ENCODE peak calls at places on chromosome 11, in seven cellular contexts. Z is GM23248, M is SK-N-SH, R is kidney, W is breast epithelium, J is neuronal stem cell, S is fibroblast of lung. O is an unnamed sample. For H3K36me3, the result is how much of the 10 kb centered on the place peaks cover.

GRCh38 chr11:61507962-61508824 is at the start of gene LRRC10B:
- DNase-seq in Z (peak), M (peak), R (no peak), W (no peak), J (peak), S (no peak), O (peak)

GRCh38 chr11:117226388-117227385 is 5.2 kb downstream of the PCSK7 start:
- DNase-seq in Z (peak), M (peak), R (peak), W (no peak), J (peak), S (peak), O (peak)

GRCh38 chr11:27698872-27699241 is 1.4 kb downstream of the BDNF start:
- DNase-seq in Z (peak), M (peak), R (peak), W (peak), J (peak), S (peak), O (peak)

GRCh38 chr11:55791606-55792005 is 3.8 kb upstream of the OR5D14 start:
- DNase-seq in Z (no peak), M (no peak), R (no peak), W (no peak), J (no peak), S (no peak), O (no peak)

GRCh38 chr11:133821776-133822175 is 23.5 kb downstream of the SPATA19 start:
- DNase-seq in Z (peak), M (peak), R (no peak), W (no peak), J (peak), S (peak), O (peak)

GRCh38 chr11:44631831-44632230 is 66.4 kb downstream of the CD82 start:
- DNase-seq in Z (no peak), M (no peak), R (no peak), W (no peak), J (no peak), S (no peak), O (peak)

GRCh38 chr11:32033067-32033466 is 57.8 kb upstream of the RCN1 start:
- DNase-seq in Z (peak), M (no peak), R (no peak), W (no peak), J (no peak), S (peak), O (no peak)

GRCh38 chr11:128379587-128380279 is 207.6 kb downstream of the ETS1 start:
- DNase-seq in Z (no peak), M (peak), R (no peak), W (no peak), J (no peak), S (peak), O (no peak)

GRCh38 chr11:126181939-126182730 is 29.3 kb downstream of the RPUSD4 start:
- DNase-seq in Z (no peak), M (no peak), R (no peak), W (no peak), J (no peak), S (no peak), O (peak)

GRCh38 chr11:62337682-62338181 is 484 bp downstream of the ASRGL1 start:
- DNase-seq in Z (peak), M (peak), R (peak), W (no peak), J (peak), S (peak), O (peak)

GRCh38 chr11:2569731-2570210 is 125.0 kb downstream of the KCNQ1 start:
- DNase-seq in Z (no peak), M (no peak), R (peak), W (no peak), J (no peak), S (no peak), O (no peak)

GRCh38 chr11:72848846-72849466 is 34.7 kb downstream of the ATG16L2 start:
- DNase-seq in Z (peak), M (peak), R (no peak), W (no peak), J (no peak), S (peak), O (peak)

GRCh38 chr11:36425593-36426206 is 84.4 kb downstream of the TRAF6 start:
- DNase-seq in Z (no peak), M (no peak), R (no peak), W (no peak), J (no peak), S (peak), O (no peak)

GRCh38 chr11:77046060-77046501 is 11.9 kb downstream of the B3GNT6 start:
- DNase-seq in Z (peak), M (peak), R (no peak), W (no peak), J (peak), S (no peak), O (peak)

GRCh38 chr11:74255741-74256369 is 55.6 kb downstream of the P4HA3 start:
- DNase-seq in Z (peak), M (peak), R (no peak), W (no peak), J (peak), S (peak), O (peak)

GRCh38 chr11:122213111-122213510 is 97.1 kb upstream of the BLID start:
- DNase-seq in Z (no peak), M (no peak), R (no peak), W (no peak), J (no peak), S (no peak), O (no peak)

GRCh38 chr11:44823006-44823405 is 96.2 kb downstream of the TSPAN18 start:
- DNase-seq in Z (peak), M (no peak), R (no peak), W (no peak), J (no peak), S (no peak), O (peak)

GRCh38 chr11:61477734-61478148 is 30.8 kb upstream of the LRRC10B start:
- DNase-seq in Z (peak), M (peak), R (no peak), W (no peak), J (peak), S (no peak), O (peak)

GRCh38 chr11:109993786-109994185 is 99.4 kb upstream of the ZC3H12C start:
- DNase-seq in Z (peak), M (no peak), R (no peak), W (no peak), J (no peak), S (peak), O (no peak)

GRCh38 chr11:75344761-75345454 is 6.6 kb downstream of the ARRB1 start:
- DNase-seq in Z (peak), M (no peak), R (no peak), W (peak), J (no peak), S (no peak), O (peak)

GRCh38 chr11:130002846-130003716 is 446 bp upstream of the PRDM10 start:
- DNase-seq in Z (peak), M (peak), R (peak), W (peak), J (peak), S (peak), O (peak)

GRCh38 chr11:65492637-65493366 is 6.0 kb upstream of the MALAT1 start:
- DNase-seq in Z (peak), M (no peak), R (peak), W (peak), J (no peak), S (peak), O (no peak)

GRCh38 chr11:80937831-80938230 is 1497.0 kb upstream of the TENM4 start:
- DNase-seq in Z (peak), M (no peak), R (no peak), W (no peak), J (no peak), S (peak), O (no peak)

GRCh38 chr11:6755303-6755952 is 16.3 kb downstream of the OR2AG2 start:
- DNase-seq in Z (peak), M (peak), R (no peak), W (no peak), J (peak), S (no peak), O (peak)

GRCh38 chr11:64028398-64029115 is 7.2 kb upstream of the FLRT1 start:
- DNase-seq in Z (peak), M (peak), R (no peak), W (no peak), J (peak), S (peak), O (peak)

GRCh38 chr11:128135451-128135850 is 451.9 kb downstream of the ETS1 start:
- DNase-seq in Z (peak), M (no peak), R (no peak), W (peak), J (peak), S (peak), O (peak)

GRCh38 chr11:113732092-113732491 is 26.0 kb upstream of the TMPRSS5 start:
- DNase-seq in Z (no peak), M (no peak), R (no peak), W (no peak), J (no peak), S (peak), O (no peak)

GRCh38 chr11:33262016-33262638 is 4.9 kb downstream of the HIPK3 start:
- DNase-seq in Z (peak), M (no peak), R (no peak), W (no peak), J (no peak), S (peak), O (no peak)

GRCh38 chr11:64150481-64151239 is 15.3 kb downstream of the MACROD1 start:
- DNase-seq in Z (no peak), M (no peak), R (no peak), W (no peak), J (no peak), S (no peak), O (no peak)

GRCh38 chr11:65778901-65779668 is 1.7 kb downstream of the AP5B1 start:
- DNase-seq in Z (no peak), M (peak), R (peak), W (no peak), J (no peak), S (no peak), O (peak)

GRCh38 chr11:44556735-44557409 is 8.6 kb upstream of the CD82 start:
- DNase-seq in Z (peak), M (no peak), R (no peak), W (no peak), J (peak), S (peak), O (no peak)

GRCh38 chr11:116984589-116984988 is 113.6 kb downstream of the SIK3 start:
- DNase-seq in Z (peak), M (no peak), R (no peak), W (no peak), J (no peak), S (peak), O (no peak)

GRCh38 chr11:29293825-29294224 is 723.0 kb downstream of the KCNA4 start:
- DNase-seq in Z (peak), M (no peak), R (no peak), W (no peak), J (no peak), S (peak), O (no peak)

GRCh38 chr11:33317662-33318061 is 60.5 kb downstream of the HIPK3 start:
- DNase-seq in Z (peak), M (no peak), R (no peak), W (no peak), J (no peak), S (peak), O (no peak)

GRCh38 chr11:44333271-44334218 is 23.6 kb upstream of the ALX4 start:
- DNase-seq in Z (peak), M (no peak), R (no peak), W (no peak), J (no peak), S (peak), O (no peak)

GRCh38 chr11:64058494-64058893 is 22.8 kb downstream of the FLRT1 start:
- DNase-seq in Z (no peak), M (peak), R (no peak), W (no peak), J (no peak), S (peak), O (no peak)

GRCh38 chr11:21888814-21889213 is 304.1 kb upstream of the ANO5 start:
- DNase-seq in Z (no peak), M (no peak), R (no peak), W (no peak), J (no peak), S (peak), O (no peak)

GRCh38 chr11:37657645-37658044 is 1059.6 kb upstream of the RAG2 start:
- DNase-seq in Z (no peak), M (peak), R (no peak), W (no peak), J (no peak), S (peak), O (no peak)

GRCh38 chr11:126137146-126137545 is 74.3 kb downstream of the RPUSD4 start:
- DNase-seq in Z (peak), M (no peak), R (no peak), W (no peak), J (no peak), S (no peak), O (no peak)

GRCh38 chr11:116439480-116439759 is 333.4 kb downstream of the BUD13 start:
- DNase-seq in Z (no peak), M (no peak), R (no peak), W (no peak), J (no peak), S (no peak), O (no peak)

GRCh38 chr11:199004-199581 is 6.2 kb downstream of the SCGB1C1 start:
- DNase-seq in Z (no peak), M (no peak), R (peak), W (no peak), J (no peak), S (no peak), O (no peak)

GRCh38 chr11:197741-198235 is 4.9 kb downstream of the SCGB1C1 start:
- DNase-seq in Z (no peak), M (no peak), R (peak), W (peak), J (no peak), S (no peak), O (no peak)

GRCh38 chr11:200224-201003 is 6.8 kb downstream of the BET1L start:
- DNase-seq in Z (no peak), M (no peak), R (peak), W (no peak), J (no peak), S (no peak), O (no peak)

GRCh38 chr11:198236-198806 is 5.4 kb downstream of the SCGB1C1 start:
- DNase-seq in Z (no peak), M (no peak), R (peak), W (no peak), J (no peak), S (no peak), O (no peak)

DNA sequence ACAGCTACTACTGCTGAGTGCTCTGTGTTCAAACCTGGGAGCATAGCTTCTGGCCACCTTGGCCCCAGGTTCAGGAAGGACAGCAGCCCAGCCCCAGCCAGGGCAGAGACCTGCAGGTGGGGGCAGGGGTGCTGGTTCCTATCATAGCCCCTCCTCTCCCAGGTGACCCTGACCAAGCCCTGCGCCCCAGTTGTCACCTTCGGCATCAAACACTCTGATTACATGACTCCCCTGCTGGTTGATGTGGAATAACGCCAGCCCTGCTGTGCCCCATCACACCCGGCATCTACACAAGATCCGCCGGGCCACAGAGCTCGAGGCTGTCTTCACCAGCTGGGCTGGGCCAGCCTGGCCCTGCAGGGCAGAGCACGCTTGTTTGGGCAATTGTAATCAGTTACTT is 6.9 kb downstream of the SCGB1C1 start:
- DNase-seq in Z (no peak), M (no peak), R (peak), W (peak), J (no peak), S (no peak), O (peak)
- H3K36me3 ChIP-seq in Z (under half), M (under half), R (under half), W (under half), J (under half), S (under half), O (under half)

GRCh38 chr11:12469451-12469850 is 92.1 kb downstream of the PARVA start:
- DNase-seq in Z (peak), M (no peak), R (no peak), W (no peak), J (no peak), S (peak), O (no peak)
- H3K4me3 ChIP-seq in Z (no peak), M (no peak), R (no peak), W (peak), J (no peak), S (no peak), O (no peak)

DNA sequence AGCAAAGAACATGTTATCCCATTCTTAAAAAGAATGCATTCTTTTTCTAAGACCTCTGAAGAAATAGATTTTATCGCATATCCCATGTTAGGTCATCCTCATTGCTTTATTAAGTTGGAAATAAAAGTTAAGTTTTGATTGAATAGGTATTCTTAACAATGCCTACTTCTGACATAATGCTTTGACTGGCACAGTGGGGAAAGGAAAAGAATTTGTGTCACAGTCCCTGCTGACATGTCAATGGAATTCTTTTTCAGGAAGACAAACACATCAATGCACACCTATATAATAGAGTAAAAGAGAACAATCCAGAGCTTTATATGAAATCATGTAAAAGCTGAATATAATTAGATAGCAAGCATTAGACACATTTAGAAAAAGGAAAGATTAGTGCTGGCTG is 105.7 kb downstream of the DBX1 start:
- DNase-seq in Z (no peak), M (no peak), R (no peak), W (no peak), J (no peak), S (no peak), O (no peak)
- H3K36me3 ChIP-seq in Z (under half), M (half or more), R (under half), W (under half), J (half or more), S (under half), O (under half)

GRCh38 chr11:12090761-12091261 is 19.6 kb upstream of the MICAL2 start:
- DNase-seq in Z (no peak), M (no peak), R (no peak), W (no peak), J (no peak), S (no peak), O (no peak)
- H3K4me3 ChIP-seq in Z (no peak), M (no peak), R (no peak), W (no peak), J (no peak), S (no peak), O (no peak)

GRCh38 chr11:1010551-1011319 is 25.8 kb downstream of the MUC6 start:
- DNase-seq in Z (no peak), M (no peak), R (no peak), W (no peak), J (no peak), S (no peak), O (no peak)
- H3K36me3 ChIP-seq in Z (under half), M (under half), R (under half), W (under half), J (half or more), S (under half), O (under half)

GRCh38 chr11:120188371-120188770 is 22.5 kb upstream of the OAF start:
- DNase-seq in Z (no peak), M (no peak), R (no peak), W (no peak), J (no peak), S (no peak), O (no peak)

GRCh38 chr11:120194166-120194565 is 16.7 kb upstream of the OAF start:
- DNase-seq in Z (no peak), M (no peak), R (peak), W (no peak), J (no peak), S (no peak), O (no peak)

GRCh38 chr11:120188831-120189455 is 21.9 kb upstream of the OAF start:
- DNase-seq in Z (no peak), M (no peak), R (no peak), W (no peak), J (no peak), S (no peak), O (no peak)

GRCh38 chr11:120192831-120193625 is 17.8 kb upstream of the OAF start:
- DNase-seq in Z (no peak), M (no peak), R (peak), W (no peak), J (no peak), S (no peak), O (no peak)

GRCh38 chr11:120191058-120191457 is 19.8 kb upstream of the OAF start:
- DNase-seq in Z (no peak), M (no peak), R (no peak), W (no peak), J (no peak), S (no peak), O (no peak)
- H3K4me3 ChIP-seq in Z (no peak), M (no peak), R (no peak), W (no peak), J (no peak), S (no peak), O (no peak)

GRCh38 chr11:14793546-14793945 is 98.5 kb downstream of the CYP2R1 start:
- DNase-seq in Z (no peak), M (no peak), R (no peak), W (no peak), J (no peak), S (peak), O (no peak)
- H3K36me3 ChIP-seq in Z (under half), M (under half), R (under half), W (under half), J (under half), S (under half), O (under half)

DNA sequence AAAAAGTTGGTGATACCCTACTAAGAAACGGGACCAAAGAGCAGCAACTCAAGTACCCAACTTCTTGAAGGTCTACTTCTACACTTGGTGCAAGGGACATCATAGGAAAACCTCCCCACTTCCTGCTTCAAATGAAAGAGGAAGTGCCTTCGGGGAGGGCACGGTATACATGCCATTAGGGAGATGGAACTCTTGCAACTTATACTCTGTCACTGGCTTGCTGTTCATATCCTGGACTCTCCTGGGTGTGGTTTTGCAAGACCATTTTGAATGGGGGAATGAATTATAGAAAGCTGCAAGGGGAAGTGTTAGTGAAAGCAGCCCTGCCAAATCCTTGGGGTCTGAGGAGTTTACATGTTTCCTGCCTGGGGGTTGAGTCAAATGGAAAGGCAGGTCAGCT is 41.9 kb downstream of the CSNK2A3 start:
- DNase-seq in Z (no peak), M (no peak), R (no peak), W (no peak), J (no peak), S (no peak), O (no peak)
- H3K4me3 ChIP-seq in Z (no peak), M (no peak), R (no peak), W (no peak), J (no peak), S (no peak), O (no peak)

DNA sequence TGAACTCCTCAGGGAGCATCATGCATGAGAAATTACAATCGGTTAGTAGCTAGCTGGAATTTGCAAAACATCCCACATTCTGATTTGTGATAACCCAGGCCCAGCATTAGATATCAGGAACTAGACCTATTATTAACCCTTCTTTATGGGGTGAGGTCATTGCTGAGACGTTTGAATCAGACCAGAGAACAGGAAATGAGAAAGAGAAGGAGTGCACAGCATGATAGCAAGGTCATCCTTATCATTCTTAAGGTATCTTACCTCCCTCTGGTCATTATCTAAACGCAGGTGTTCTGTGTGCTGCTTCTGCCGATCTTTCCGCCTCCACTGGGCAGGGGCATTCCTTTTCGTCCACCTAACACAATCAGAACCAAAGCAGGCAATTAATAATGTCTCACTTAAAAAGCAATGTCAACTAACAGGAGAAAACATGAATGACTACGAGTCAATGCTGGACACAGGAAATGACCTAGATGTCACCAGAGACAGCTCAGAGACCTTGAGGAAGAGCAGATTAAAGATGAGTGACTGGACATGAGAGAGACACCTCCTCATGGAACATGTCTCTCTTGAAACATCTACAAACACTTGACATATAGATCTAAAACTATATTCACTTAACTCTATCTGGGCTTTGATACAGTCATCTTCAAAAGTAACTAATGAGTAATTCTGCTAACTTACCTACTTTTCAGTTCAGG is 78.3 kb upstream of the SCUBE2 start:
- DNase-seq in Z (peak), M (no peak), R (no peak), W (no peak), J (no peak), S (no peak), O (no peak)
- H3K36me3 ChIP-seq in Z (half or more), M (half or more), R (under half), W (under half), J (half or more), S (under half), O (under half)

O was measured in H7.